ENCODE peak calls at places on chromosomes 6 and 20, in seven cellular contexts. One of them, this sample, is unnamed.

GRCh38 chr20:7849675-7850074 is 90.6 kb downstream of the HAO1 start:
- DNase-seq in colonic mucosa: no peak
- DNase-seq in psoas muscle: no peak
- DNase-seq in GM23338: no peak
- DNase-seq in stomach: no peak
- DNase-seq in left ventricle myocardium inferior: no peak
- DNase-seq in CD8-positive, alpha-beta T cell: no peak
- DNase-seq in this sample: no peak

GRCh38 chr6:112522600-112522999 is 175.5 kb downstream of the RFPL4B start:
- DNase-seq in colonic mucosa: no peak
- DNase-seq in psoas muscle: no peak
- DNase-seq in GM23338: no peak
- DNase-seq in stomach: no peak
- DNase-seq in left ventricle myocardium inferior: no peak
- DNase-seq in CD8-positive, alpha-beta T cell: no peak
- DNase-seq in this sample: no peak

GRCh38 chr20:31985152-31985551 is 17.2 kb downstream of the XKR7 start:
- DNase-seq in colonic mucosa: no peak
- DNase-seq in psoas muscle: no peak
- DNase-seq in GM23338: no peak
- DNase-seq in stomach: no peak
- DNase-seq in left ventricle myocardium inferior: no peak
- DNase-seq in CD8-positive, alpha-beta T cell: no peak
- DNase-seq in this sample: no peak

GRCh38 chr6:166534658-166535406 is 51.6 kb downstream of the RAMACL start:
- DNase-seq in colonic mucosa: no peak
- DNase-seq in psoas muscle: no peak
- DNase-seq in GM23338: no peak
- DNase-seq in stomach: no peak
- DNase-seq in left ventricle myocardium inferior: no peak
- DNase-seq in CD8-positive, alpha-beta T cell: no peak
- DNase-seq in this sample: no peak

GRCh38 chr6:150076196-150076893 is 7.4 kb upstream of the ULBP3 start:
- DNase-seq in colonic mucosa: no peak
- DNase-seq in psoas muscle: no peak
- DNase-seq in GM23338: peak; percentile 45
- DNase-seq in stomach: no peak
- DNase-seq in left ventricle myocardium inferior: no peak
- DNase-seq in CD8-positive, alpha-beta T cell: no peak
- DNase-seq in this sample: no peak

GRCh38 chr6:78768242-78768641 is 99.1 kb upstream of the IRAK1BP1 start:
- DNase-seq in colonic mucosa: no peak
- DNase-seq in psoas muscle: no peak
- DNase-seq in GM23338: no peak
- DNase-seq in stomach: no peak
- DNase-seq in left ventricle myocardium inferior: no peak
- DNase-seq in CD8-positive, alpha-beta T cell: no peak
- DNase-seq in this sample: no peak

GRCh38 chr6:138004423-138005287 is 102.6 kb downstream of the PERP start:
- DNase-seq in colonic mucosa: peak; percentile 46
- DNase-seq in psoas muscle: no peak
- DNase-seq in GM23338: peak; percentile 50
- DNase-seq in stomach: no peak
- DNase-seq in left ventricle myocardium inferior: no peak
- DNase-seq in CD8-positive, alpha-beta T cell: no peak
- DNase-seq in this sample: peak; percentile 25

GRCh38 chr6:112302154-112302553 is 45.0 kb upstream of the RFPL4B start:
- DNase-seq in colonic mucosa: no peak
- DNase-seq in psoas muscle: no peak
- DNase-seq in GM23338: no peak
- DNase-seq in stomach: no peak
- DNase-seq in left ventricle myocardium inferior: no peak
- DNase-seq in CD8-positive, alpha-beta T cell: no peak
- DNase-seq in this sample: no peak

GRCh38 chr6:8494730-8495129 is 59.4 kb upstream of the SLC35B3 start:
- DNase-seq in colonic mucosa: no peak
- DNase-seq in psoas muscle: no peak
- DNase-seq in GM23338: no peak
- DNase-seq in stomach: no peak
- DNase-seq in left ventricle myocardium inferior: no peak
- DNase-seq in CD8-positive, alpha-beta T cell: no peak
- DNase-seq in this sample: no peak

GRCh38 chr6:28606424-28607391 is 81.0 kb downstream of the GPX5 start:
- DNase-seq in colonic mucosa: no peak
- DNase-seq in psoas muscle: no peak
- DNase-seq in GM23338: peak; percentile 93
- DNase-seq in stomach: no peak
- DNase-seq in left ventricle myocardium inferior: no peak
- DNase-seq in CD8-positive, alpha-beta T cell: no peak
- DNase-seq in this sample: peak; percentile 57

GRCh38 chr6:153831350-153832078 is 207.5 kb upstream of the OPRM1 start:
- DNase-seq in colonic mucosa: no peak
- DNase-seq in psoas muscle: no peak
- DNase-seq in GM23338: peak; percentile 73
- DNase-seq in stomach: no peak
- DNase-seq in left ventricle myocardium inferior: no peak
- DNase-seq in CD8-positive, alpha-beta T cell: no peak
- DNase-seq in this sample: no peak

GRCh38 chr6:99614430-99615161 is 8.0 kb downstream of the PRDM13 start:
- DNase-seq in colonic mucosa: no peak
- DNase-seq in psoas muscle: peak; percentile 48
- DNase-seq in GM23338: peak; percentile 83
- DNase-seq in stomach: no peak
- DNase-seq in left ventricle myocardium inferior: no peak
- DNase-seq in CD8-positive, alpha-beta T cell: no peak
- DNase-seq in this sample: no peak

GRCh38 chr6:132205946-132206345 is 195.3 kb downstream of the MOXD1 start:
- DNase-seq in colonic mucosa: no peak
- DNase-seq in psoas muscle: no peak
- DNase-seq in GM23338: no peak
- DNase-seq in stomach: no peak
- DNase-seq in left ventricle myocardium inferior: no peak
- DNase-seq in CD8-positive, alpha-beta T cell: no peak
- DNase-seq in this sample: no peak

GRCh38 chr6:37971711-37972410 is 152.3 kb downstream of the ZFAND3 start:
- DNase-seq in colonic mucosa: no peak
- DNase-seq in psoas muscle: no peak
- DNase-seq in GM23338: no peak
- DNase-seq in stomach: no peak
- DNase-seq in left ventricle myocardium inferior: peak; percentile 23
- DNase-seq in CD8-positive, alpha-beta T cell: no peak
- DNase-seq in this sample: no peak

GRCh38 chr6:53281518-53282215 is 67.1 kb downstream of the ELOVL5 start:
- DNase-seq in colonic mucosa: no peak
- DNase-seq in psoas muscle: no peak
- DNase-seq in GM23338: no peak
- DNase-seq in stomach: no peak
- DNase-seq in left ventricle myocardium inferior: no peak
- DNase-seq in CD8-positive, alpha-beta T cell: no peak
- DNase-seq in this sample: no peak

GRCh38 chr20:54389872-54390271 is 85.5 kb upstream of the DOK5 start:
- DNase-seq in colonic mucosa: no peak
- DNase-seq in psoas muscle: no peak
- DNase-seq in GM23338: no peak
- DNase-seq in stomach: no peak
- DNase-seq in left ventricle myocardium inferior: peak; percentile 14
- DNase-seq in CD8-positive, alpha-beta T cell: no peak
- DNase-seq in this sample: no peak

GRCh38 chr6:44257007-44257752 is at the start of gene SLC35B2:
- DNase-seq in colonic mucosa: peak; percentile 74
- DNase-seq in psoas muscle: peak; percentile 86
- DNase-seq in GM23338: peak; percentile 83
- DNase-seq in stomach: peak; percentile 68
- DNase-seq in left ventricle myocardium inferior: peak; percentile 65
- DNase-seq in CD8-positive, alpha-beta T cell: no peak
- DNase-seq in this sample: peak; percentile 84

GRCh38 chr20:41482647-41483552 is 116.3 kb upstream of the EMILIN3 start:
- DNase-seq in colonic mucosa: no peak
- DNase-seq in psoas muscle: no peak
- DNase-seq in GM23338: no peak
- DNase-seq in stomach: no peak
- DNase-seq in left ventricle myocardium inferior: no peak
- DNase-seq in CD8-positive, alpha-beta T cell: no peak
- DNase-seq in this sample: no peak

GRCh38 chr6:47483853-47484546 is 6.4 kb downstream of the CD2AP start:
- DNase-seq in colonic mucosa: no peak
- DNase-seq in psoas muscle: no peak
- DNase-seq in GM23338: no peak
- DNase-seq in stomach: no peak
- DNase-seq in left ventricle myocardium inferior: no peak
- DNase-seq in CD8-positive, alpha-beta T cell: no peak
- DNase-seq in this sample: no peak

GRCh38 chr20:18628330-18628941 is 40.6 kb downstream of the DTD1 start:
- DNase-seq in colonic mucosa: peak; percentile 38
- DNase-seq in psoas muscle: no peak
- DNase-seq in GM23338: peak; percentile 80
- DNase-seq in stomach: peak; percentile 44
- DNase-seq in left ventricle myocardium inferior: no peak
- DNase-seq in CD8-positive, alpha-beta T cell: no peak
- DNase-seq in this sample: no peak

GRCh38 chr6:37058084-37058586 is 52.7 kb downstream of the FGD2 start:
- DNase-seq in colonic mucosa: no peak
- DNase-seq in psoas muscle: peak; percentile 75
- DNase-seq in GM23338: no peak
- DNase-seq in stomach: no peak
- DNase-seq in left ventricle myocardium inferior: no peak
- DNase-seq in CD8-positive, alpha-beta T cell: no peak
- DNase-seq in this sample: no peak

GRCh38 chr6:149567194-149567586 is 1.0 kb downstream of the GINM1 start:
- DNase-seq in colonic mucosa: no peak
- DNase-seq in psoas muscle: no peak
- DNase-seq in GM23338: no peak
- DNase-seq in stomach: no peak
- DNase-seq in left ventricle myocardium inferior: no peak
- DNase-seq in CD8-positive, alpha-beta T cell: no peak
- DNase-seq in this sample: no peak

GRCh38 chr20:32585519-32586127 is 490 bp upstream of the NOL4L start:
- DNase-seq in colonic mucosa: no peak
- DNase-seq in psoas muscle: no peak
- DNase-seq in GM23338: peak; percentile 80
- DNase-seq in stomach: no peak
- DNase-seq in left ventricle myocardium inferior: no peak
- DNase-seq in CD8-positive, alpha-beta T cell: no peak
- DNase-seq in this sample: no peak

GRCh38 chr20:35269055-35269781 is 8.7 kb downstream of the MMP24OS start:
- DNase-seq in colonic mucosa: peak; percentile 71
- DNase-seq in psoas muscle: peak; percentile 76
- DNase-seq in GM23338: peak; percentile 93
- DNase-seq in stomach: peak; percentile 69
- DNase-seq in left ventricle myocardium inferior: peak; percentile 59
- DNase-seq in CD8-positive, alpha-beta T cell: no peak
- DNase-seq in this sample: peak; percentile 71
- H3K27ac ChIP-seq in colonic mucosa: no peak overlapping the region
- H3K27ac ChIP-seq in psoas muscle: no peak overlapping the region
- H3K27ac ChIP-seq in GM23338: peak overlapping the region; percentile 79
- H3K27ac ChIP-seq in stomach: peak overlapping the region; percentile 32
- H3K27ac ChIP-seq in left ventricle myocardium inferior: no peak overlapping the region
- H3K27ac ChIP-seq in CD8-positive, alpha-beta T cell: no peak overlapping the region
- H3K27ac ChIP-seq in this sample: no peak overlapping the region

DNA sequence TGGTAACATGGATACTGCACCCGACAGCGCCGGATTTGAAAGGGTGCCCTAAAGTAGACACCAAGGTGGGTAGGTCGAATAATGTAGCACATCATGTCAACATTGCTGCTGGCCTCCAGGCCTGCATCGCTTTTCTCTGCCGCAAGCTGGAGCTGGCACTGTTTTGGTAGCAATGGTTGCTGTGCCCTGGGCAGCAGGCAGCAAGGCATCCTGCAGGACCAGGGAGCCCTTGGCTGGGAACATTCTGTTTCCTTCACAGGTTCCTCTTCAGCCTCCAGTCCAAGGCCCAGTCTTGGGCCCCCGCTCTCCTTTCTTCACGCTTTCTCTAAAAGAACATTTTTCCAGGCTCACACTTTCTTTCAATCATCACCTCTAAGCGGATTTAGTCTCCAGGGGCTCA is 365.8 kb upstream of the JARID2 start:
- DNase-seq in colonic mucosa: no peak
- DNase-seq in psoas muscle: no peak
- DNase-seq in GM23338: no peak
- DNase-seq in stomach: no peak
- DNase-seq in left ventricle myocardium inferior: no peak
- DNase-seq in CD8-positive, alpha-beta T cell: no peak
- DNase-seq in this sample: peak; percentile 48
- H3K4me1 ChIP-seq in colonic mucosa: no peaks in the 10 kb centered on the region
- H3K4me1 ChIP-seq in psoas muscle: peaks cover 63% of the 10 kb centered on the region
- H3K4me1 ChIP-seq in GM23338: peaks cover 47% of the 10 kb centered on the region
- H3K4me1 ChIP-seq in stomach: peaks cover 41% of the 10 kb centered on the region
- H3K4me1 ChIP-seq in left ventricle myocardium inferior: peaks cover 69% of the 10 kb centered on the region
- H3K4me1 ChIP-seq in CD8-positive, alpha-beta T cell: peaks cover 21% of the 10 kb centered on the region
- H3K4me1 ChIP-seq in this sample: no peaks in the 10 kb centered on the region

DNA sequence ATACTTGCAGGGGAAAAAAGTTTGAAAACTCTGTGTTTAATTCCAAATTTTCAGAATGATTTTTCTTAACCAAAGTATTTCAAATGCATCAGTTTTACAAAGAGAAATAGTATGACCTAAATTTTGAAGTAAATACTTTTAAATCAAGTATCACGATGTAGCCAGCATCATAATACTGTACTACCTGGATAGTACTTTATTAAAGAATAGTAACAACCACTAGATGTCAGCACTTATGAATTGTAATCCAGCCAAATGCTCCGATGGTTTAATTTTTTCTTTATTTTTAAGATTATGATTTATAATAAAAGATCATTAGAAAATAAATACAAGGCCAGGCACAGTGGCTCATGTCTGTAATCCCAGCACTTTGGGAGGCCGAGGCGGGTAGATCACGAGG is 37.2 kb upstream of the HACE1 start:
- DNase-seq in colonic mucosa: no peak
- DNase-seq in psoas muscle: no peak
- DNase-seq in GM23338: peak; percentile 9
- DNase-seq in stomach: no peak
- DNase-seq in left ventricle myocardium inferior: no peak
- DNase-seq in CD8-positive, alpha-beta T cell: no peak
- DNase-seq in this sample: no peak
- TF ChIP-seq CTCF in colonic mucosa: no peak
- TF ChIP-seq CTCF in psoas muscle: no peak
- TF ChIP-seq CTCF in GM23338: peak; percentile 41
- TF ChIP-seq CTCF in stomach: no peak
- TF ChIP-seq CTCF in left ventricle myocardium inferior: peak; percentile 30
- TF ChIP-seq CTCF in CD8-positive, alpha-beta T cell: no peak
- TF ChIP-seq CTCF in this sample: no peak

DNA sequence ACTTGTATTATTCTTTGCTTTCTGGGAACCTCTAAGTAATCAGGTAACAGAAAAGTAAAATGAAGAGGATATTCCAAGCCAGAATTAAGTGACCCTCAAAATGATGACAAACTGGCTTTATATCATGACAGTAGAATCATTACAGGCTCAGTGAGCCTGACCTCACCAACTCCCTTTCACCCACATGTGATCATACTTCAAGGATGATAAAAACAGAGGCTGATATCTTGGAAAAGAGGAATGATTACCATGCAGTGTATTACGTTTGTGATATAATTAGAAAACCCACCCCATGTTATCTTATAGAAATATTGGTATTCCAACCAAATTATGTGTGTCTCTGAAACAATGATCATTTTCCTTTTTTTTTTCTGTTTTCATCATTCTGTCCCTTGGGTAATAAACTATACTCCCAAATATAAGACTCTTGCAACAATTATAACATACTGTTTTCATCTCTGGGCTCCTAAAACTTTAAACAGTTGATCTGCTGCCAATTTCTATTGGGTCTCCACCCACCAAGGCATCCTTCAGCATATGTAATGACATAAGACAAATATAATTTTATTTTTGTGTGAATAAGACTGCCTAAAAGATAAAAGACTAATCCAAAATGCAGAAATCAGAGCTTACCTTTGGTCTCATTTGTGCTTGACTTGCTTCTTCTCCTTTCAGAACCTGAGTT is 115.7 kb downstream of the DST start:
- DNase-seq in colonic mucosa: no peak
- DNase-seq in psoas muscle: no peak
- DNase-seq in GM23338: no peak
- DNase-seq in stomach: no peak
- DNase-seq in left ventricle myocardium inferior: no peak
- DNase-seq in CD8-positive, alpha-beta T cell: no peak
- DNase-seq in this sample: no peak
- H3K27ac ChIP-seq in colonic mucosa: no peak overlapping the region
- H3K27ac ChIP-seq in psoas muscle: peak overlapping the region; percentile 52
- H3K27ac ChIP-seq in GM23338: no peak overlapping the region
- H3K27ac ChIP-seq in stomach: peak overlapping the region; percentile 74
- H3K27ac ChIP-seq in left ventricle myocardium inferior: peak overlapping the region; percentile 59
- H3K27ac ChIP-seq in CD8-positive, alpha-beta T cell: no peak overlapping the region
- H3K27ac ChIP-seq in this sample: no peak overlapping the region

This sample was measured in testis.